ENCODE peak calls at places on chromosomes 2 and 18, in eight cellular contexts. One of them, this sample, is unnamed.

GRCh38 chr2:101048756-101049155 is 46.7 kb downstream of the RPL31 start:
- DNase-seq in hepatocyte: no peak
- DNase-seq in HT1080: no peak
- DNase-seq in HAP-1: no peak
- DNase-seq in NCI-H345: no peak
- DNase-seq in mammary epithelial cell: no peak
- DNase-seq in nephron progenitor cell: no peak
- DNase-seq in effector CD4-positive, alpha-beta T cell: no peak
- DNase-seq in this sample: no peak

GRCh38 chr2:120425014-120425413 is 79.1 kb downstream of the INHBB start:
- DNase-seq in hepatocyte: no peak
- DNase-seq in HT1080: no peak
- DNase-seq in HAP-1: no peak
- DNase-seq in NCI-H345: no peak
- DNase-seq in mammary epithelial cell: no peak
- DNase-seq in nephron progenitor cell: no peak
- DNase-seq in effector CD4-positive, alpha-beta T cell: no peak
- DNase-seq in this sample: no peak

GRCh38 chr2:8980096-8980495 is 23.4 kb downstream of the MBOAT2 start:
- DNase-seq in hepatocyte: no peak
- DNase-seq in HT1080: no peak
- DNase-seq in HAP-1: no peak
- DNase-seq in NCI-H345: no peak
- DNase-seq in mammary epithelial cell: no peak
- DNase-seq in nephron progenitor cell: no peak
- DNase-seq in effector CD4-positive, alpha-beta T cell: no peak
- DNase-seq in this sample: no peak

GRCh38 chr18:24868760-24869237 is 408.4 kb downstream of the HRH4 start:
- DNase-seq in hepatocyte: peak; percentile 26
- DNase-seq in HT1080: no peak
- DNase-seq in HAP-1: no peak
- DNase-seq in NCI-H345: no peak
- DNase-seq in mammary epithelial cell: peak; percentile 57
- DNase-seq in nephron progenitor cell: no peak
- DNase-seq in effector CD4-positive, alpha-beta T cell: no peak
- DNase-seq in this sample: no peak

GRCh38 chr2:192534076-192534475 is 339.3 kb upstream of the TMEFF2 start:
- DNase-seq in hepatocyte: no peak
- DNase-seq in HT1080: no peak
- DNase-seq in HAP-1: no peak
- DNase-seq in NCI-H345: no peak
- DNase-seq in mammary epithelial cell: no peak
- DNase-seq in nephron progenitor cell: no peak
- DNase-seq in effector CD4-positive, alpha-beta T cell: no peak
- DNase-seq in this sample: no peak

GRCh38 chr18:35418610-35419009 is 41.5 kb upstream of the ZNF396 start:
- DNase-seq in hepatocyte: no peak
- DNase-seq in HT1080: no peak
- DNase-seq in HAP-1: no peak
- DNase-seq in NCI-H345: no peak
- DNase-seq in mammary epithelial cell: no peak
- DNase-seq in nephron progenitor cell: no peak
- DNase-seq in effector CD4-positive, alpha-beta T cell: no peak
- DNase-seq in this sample: no peak

GRCh38 chr2:48114256-48114655 is 208.0 kb upstream of the FBXO11 start:
- DNase-seq in hepatocyte: peak; percentile 89
- DNase-seq in HT1080: peak; percentile 68
- DNase-seq in HAP-1: no peak
- DNase-seq in NCI-H345: no peak
- DNase-seq in mammary epithelial cell: peak; percentile 100
- DNase-seq in nephron progenitor cell: no peak
- DNase-seq in effector CD4-positive, alpha-beta T cell: no peak
- DNase-seq in this sample: no peak

GRCh38 chr2:171086352-171087290 is 74.1 kb downstream of the TLK1 start:
- DNase-seq in hepatocyte: peak; percentile 58
- DNase-seq in HT1080: peak; percentile 35
- DNase-seq in HAP-1: peak; percentile 50
- DNase-seq in NCI-H345: peak; percentile 7
- DNase-seq in mammary epithelial cell: peak; percentile 6
- DNase-seq in nephron progenitor cell: peak; percentile 20
- DNase-seq in effector CD4-positive, alpha-beta T cell: peak; percentile 54
- DNase-seq in this sample: peak; percentile 38

GRCh38 chr2:189545424-189545823 is 35.2 kb downstream of the SLC40A1 start:
- DNase-seq in hepatocyte: no peak
- DNase-seq in HT1080: no peak
- DNase-seq in HAP-1: no peak
- DNase-seq in NCI-H345: no peak
- DNase-seq in mammary epithelial cell: no peak
- DNase-seq in nephron progenitor cell: no peak
- DNase-seq in effector CD4-positive, alpha-beta T cell: no peak
- DNase-seq in this sample: no peak

GRCh38 chr18:11279461-11279860 is 130.1 kb upstream of the PIEZO2 start:
- DNase-seq in hepatocyte: no peak
- DNase-seq in HT1080: peak; percentile 6
- DNase-seq in HAP-1: no peak
- DNase-seq in NCI-H345: no peak
- DNase-seq in mammary epithelial cell: no peak
- DNase-seq in nephron progenitor cell: no peak
- DNase-seq in effector CD4-positive, alpha-beta T cell: no peak
- DNase-seq in this sample: no peak

GRCh38 chr18:13242797-13243196 is 24.2 kb downstream of the LDLRAD4 start:
- DNase-seq in hepatocyte: no peak
- DNase-seq in HT1080: no peak
- DNase-seq in HAP-1: no peak
- DNase-seq in NCI-H345: no peak
- DNase-seq in mammary epithelial cell: no peak
- DNase-seq in nephron progenitor cell: no peak
- DNase-seq in effector CD4-positive, alpha-beta T cell: no peak
- DNase-seq in this sample: no peak

This sample was measured in naive thymus-derived CD8-positive, alpha-beta T cell.